ENCODE peak calls at places on chromosomes 4 and X, in ten cellular contexts. K is astrocyte, H is dorsolateral prefrontal cortex, B is mucosa of descending colon, L is omental fat pad, R is GM23338, U is right lobe of liver, M is gastrocnemius medialis, T is Calu3, E is tibial artery. Y is an unnamed sample.

GRCh38 chrX:41705680-41706374 is 17.1 kb downstream of the GPR34 start:
- DNase-seq in K (no peak), H (no peak), B (no peak), L (no peak), R (no peak), U (no peak), M (no peak), T (no peak), E (no peak), Y (no peak)

GRCh38 chr4:176256921-176257320 is 12.1 kb downstream of the ASB5 start:
- DNase-seq in K (peak), H (no peak), B (no peak), L (no peak), R (no peak), U (no peak), M (no peak), T (no peak), E (no peak), Y (no peak)

GRCh38 chr4:42152507-42153504 is at the start of gene BEND4:
- DNase-seq in K (no peak), H (no peak), B (peak), L (no peak), R (peak), U (no peak), M (no peak), T (no peak), E (no peak), Y (no peak)

GRCh38 chr4:82899339-82899738 is 1.2 kb upstream of the THAP9 start:
- DNase-seq in K (no peak), H (no peak), B (no peak), L (no peak), R (no peak), U (no peak), M (no peak), T (no peak), E (no peak), Y (no peak)

GRCh38 chrX:154542723-154543424 is 3.8 kb downstream of the G6PD start:
- DNase-seq in K (no peak), H (no peak), B (no peak), L (no peak), R (no peak), U (peak), M (no peak), T (no peak), E (peak), Y (no peak)

GRCh38 chr4:68297137-68297536 is 51.6 kb upstream of the TMPRSS11B start:
- DNase-seq in K (no peak), H (no peak), B (no peak), L (no peak), R (no peak), U (no peak), M (no peak), T (no peak), E (no peak), Y (no peak)

GRCh38 chrX:41333744-41333993 is 293 bp upstream of the DDX3X start:
- DNase-seq in K (peak), H (no peak), B (no peak), L (peak), R (peak), U (no peak), M (peak), T (no peak), E (no peak), Y (no peak)

GRCh38 chrX:123884809-123885408 is 25.1 kb downstream of the XIAP start:
- DNase-seq in K (peak), H (no peak), B (no peak), L (no peak), R (peak), U (no peak), M (no peak), T (peak), E (no peak), Y (peak)

GRCh38 chr4:4734425-4734824 is 125.0 kb upstream of the MSX1 start:
- DNase-seq in K (no peak), H (no peak), B (no peak), L (no peak), R (no peak), U (no peak), M (no peak), T (no peak), E (no peak), Y (no peak)

GRCh38 chr4:133186210-133186609 is 37.1 kb downstream of the PCDH10 start:
- DNase-seq in K (peak), H (no peak), B (no peak), L (no peak), R (no peak), U (no peak), M (no peak), T (no peak), E (no peak), Y (no peak)

GRCh38 chr4:98026362-98026761 is 116.9 kb downstream of the STPG2 start:
- DNase-seq in K (no peak), H (no peak), B (no peak), L (no peak), R (no peak), U (no peak), M (no peak), T (no peak), E (no peak), Y (no peak)

GRCh38 chrX:105460366-105460765 is 239.9 kb upstream of the TEX13A start:
- DNase-seq in K (peak), H (no peak), B (no peak), L (no peak), R (no peak), U (no peak), M (no peak), T (no peak), E (no peak), Y (peak)

GRCh38 chrX:110316351-110317078 is 1.4 kb downstream of the AMMECR1 start:
- DNase-seq in K (no peak), H (no peak), B (no peak), L (no peak), R (no peak), U (no peak), M (no peak), T (no peak), E (no peak), Y (no peak)

GRCh38 chr4:5976921-5977320 is 41.3 kb downstream of the C4orf50 start:
- DNase-seq in K (no peak), H (no peak), B (no peak), L (no peak), R (no peak), U (no peak), M (no peak), T (no peak), E (peak), Y (no peak)

GRCh38 chrX:134948333-134949241 is 42.2 kb upstream of the SMIM10 start:
- DNase-seq in K (peak), H (no peak), B (no peak), L (no peak), R (no peak), U (no peak), M (no peak), T (peak), E (no peak), Y (peak)

GRCh38 chr4:159547645-159548308 is 444.9 kb downstream of the RAPGEF2 start:
- DNase-seq in K (peak), H (no peak), B (no peak), L (no peak), R (no peak), U (no peak), M (no peak), T (no peak), E (no peak), Y (no peak)

GRCh38 chrX:109839694-109840358 is 106.8 kb upstream of the ACSL4 start:
- DNase-seq in K (peak), H (no peak), B (no peak), L (no peak), R (peak), U (no peak), M (no peak), T (no peak), E (peak), Y (no peak)

GRCh38 chr4:165489786-165490185 is 111.0 kb downstream of the CPE start:
- DNase-seq in K (peak), H (no peak), B (no peak), L (no peak), R (no peak), U (no peak), M (no peak), T (no peak), E (no peak), Y (no peak)

GRCh38 chrX:119194631-119195030 is 41.5 kb upstream of the PGRMC1 start:
- DNase-seq in K (no peak), H (no peak), B (no peak), L (no peak), R (peak), U (no peak), M (no peak), T (no peak), E (no peak), Y (peak)

GRCh38 chr4:16846520-16847117 is 51.8 kb downstream of the LDB2 start:
- DNase-seq in K (no peak), H (no peak), B (no peak), L (no peak), R (peak), U (no peak), M (no peak), T (no peak), E (no peak), Y (no peak)

GRCh38 chr4:13445841-13446790 is 38.0 kb downstream of the RAB28 start:
- DNase-seq in K (no peak), H (no peak), B (no peak), L (no peak), R (peak), U (no peak), M (no peak), T (no peak), E (no peak), Y (no peak)

GRCh38 chr4:166594326-166594946 is 639.9 kb downstream of the SPOCK3 start:
- DNase-seq in K (peak), H (no peak), B (no peak), L (no peak), R (peak), U (no peak), M (no peak), T (peak), E (no peak), Y (peak)

GRCh38 chrX:48938721-48939416 is 18.5 kb downstream of the OTUD5 start:
- DNase-seq in K (no peak), H (no peak), B (peak), L (no peak), R (no peak), U (no peak), M (no peak), T (no peak), E (no peak), Y (no peak)

GRCh38 chrX:103453655-103454054 is 65.6 kb downstream of the RAB40A start:
- DNase-seq in K (peak), H (no peak), B (no peak), L (no peak), R (no peak), U (no peak), M (no peak), T (no peak), E (no peak), Y (peak)

GRCh38 chrX:85544609-85545008 is 165.1 kb upstream of the POF1B start:
- DNase-seq in K (no peak), H (no peak), B (no peak), L (no peak), R (no peak), U (no peak), M (no peak), T (no peak), E (no peak), Y (no peak)

GRCh38 chrX:21955398-21956189 is 15.1 kb downstream of the SMS start:
- DNase-seq in K (no peak), H (no peak), B (no peak), L (no peak), R (no peak), U (no peak), M (no peak), T (no peak), E (no peak), Y (no peak)

GRCh38 chrX:373641-374471 is 12.9 kb downstream of the PPP2R3B start:
- DNase-seq in K (peak), H (no peak), B (no peak), L (no peak), R (peak), U (no peak), M (peak), T (peak), E (no peak), Y (peak)

GRCh38 chr4:59920414-59920813 is 1279.7 kb upstream of the ADGRL3 start:
- DNase-seq in K (no peak), H (no peak), B (no peak), L (no peak), R (peak), U (no peak), M (no peak), T (no peak), E (no peak), Y (no peak)

GRCh38 chrX:48468247-48468671 is 1.8 kb downstream of the SLC38A5 start:
- DNase-seq in K (no peak), H (no peak), B (no peak), L (no peak), R (peak), U (no peak), M (no peak), T (no peak), E (no peak), Y (no peak)

GRCh38 chr4:36771411-36772153 is 473.0 kb upstream of the NWD2 start:
- DNase-seq in K (no peak), H (no peak), B (no peak), L (no peak), R (no peak), U (no peak), M (no peak), T (peak), E (no peak), Y (no peak)

GRCh38 chr4:75511841-75512240 is 2.4 kb downstream of the RCHY1 start:
- DNase-seq in K (no peak), H (no peak), B (no peak), L (no peak), R (peak), U (no peak), M (no peak), T (no peak), E (no peak), Y (no peak)

GRCh38 chr4:82691431-82691830 is 107.2 kb downstream of the SCD5 start:
- DNase-seq in K (no peak), H (no peak), B (no peak), L (no peak), R (no peak), U (no peak), M (no peak), T (no peak), E (no peak), Y (no peak)

GRCh38 chr4:128558896-128559669 is 250.4 kb upstream of the JADE1 start:
- DNase-seq in K (peak), H (no peak), B (no peak), L (no peak), R (no peak), U (no peak), M (no peak), T (no peak), E (no peak), Y (peak)

GRCh38 chr4:152010680-152011079 is 249.9 kb upstream of the GATB start:
- DNase-seq in K (no peak), H (no peak), B (no peak), L (no peak), R (peak), U (no peak), M (no peak), T (no peak), E (no peak), Y (no peak)

GRCh38 chrX:148664171-148664570 is 163.8 kb downstream of the AFF2 start:
- DNase-seq in K (no peak), H (no peak), B (no peak), L (no peak), R (no peak), U (no peak), M (no peak), T (no peak), E (no peak), Y (no peak)

GRCh38 chr4:156347412-156348075 is 393.9 kb upstream of the CTSO start:
- DNase-seq in K (peak), H (no peak), B (no peak), L (no peak), R (peak), U (no peak), M (no peak), T (no peak), E (no peak), Y (peak)

GRCh38 chr4:130306566-130306965 is 1210.6 kb downstream of the C4orf33 start:
- DNase-seq in K (no peak), H (no peak), B (no peak), L (no peak), R (peak), U (no peak), M (no peak), T (no peak), E (no peak), Y (no peak)

GRCh38 chr4:48141048-48141447 is 7.0 kb upstream of the TXK start:
- DNase-seq in K (peak), H (no peak), B (no peak), L (no peak), R (peak), U (no peak), M (no peak), T (no peak), E (no peak), Y (peak)
- TF ChIP-seq CTCF in K (peak), H (peak), B (peak), L (no peak), R (peak), U (peak), M (peak), T (no peak), E (peak), Y (peak)

DNA sequence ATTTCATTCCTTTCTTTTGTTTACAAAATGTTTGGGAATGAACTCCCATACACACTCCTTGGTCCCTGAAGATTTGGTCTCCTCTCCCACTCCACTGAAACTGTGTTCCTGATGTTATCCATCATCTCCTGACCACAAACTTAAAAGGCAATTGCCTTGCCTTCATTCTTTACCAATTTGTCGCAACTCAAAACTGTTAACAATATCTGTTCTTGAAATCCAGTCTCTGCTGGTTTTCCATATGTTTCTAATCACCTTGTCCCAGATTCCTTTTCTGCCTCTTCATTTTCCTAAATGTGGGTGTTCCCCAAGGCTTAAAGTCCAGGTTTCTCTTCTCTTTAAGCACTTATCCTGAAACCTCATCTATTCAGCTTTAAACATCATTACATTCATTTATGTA is 262.3 kb upstream of the TTC29 start:
- DNase-seq in K (peak), H (no peak), B (no peak), L (no peak), R (no peak), U (no peak), M (no peak), T (no peak), E (no peak), Y (no peak)
- TF ChIP-seq CTCF in K (no peak), H (no peak), B (no peak), L (no peak), R (no peak), U (no peak), M (no peak), T (no peak), E (no peak), Y (no peak)

DNA sequence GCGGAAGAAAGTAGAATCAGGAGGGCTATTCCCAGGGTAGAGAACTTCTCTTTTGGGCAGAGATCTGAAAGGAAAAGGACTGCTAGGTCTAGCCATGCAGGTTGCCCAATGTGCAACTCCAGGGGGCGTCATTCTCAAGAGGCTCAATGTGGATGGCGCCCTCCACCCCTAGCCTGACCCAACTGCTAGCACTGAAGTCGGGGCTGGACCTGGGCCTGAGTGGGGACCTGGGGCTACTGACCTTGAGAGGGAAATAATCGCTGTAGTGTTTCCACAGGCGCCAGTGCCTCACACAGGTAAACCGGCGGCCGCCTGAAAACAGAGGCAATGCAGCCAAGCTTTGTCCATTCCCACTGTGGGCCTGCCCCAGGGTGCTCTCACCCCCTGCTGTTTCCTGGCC is 6.1 kb downstream of the AWAT2 start:
- DNase-seq in K (no peak), H (no peak), B (no peak), L (no peak), R (peak), U (no peak), M (no peak), T (no peak), E (no peak), Y (no peak)
- TF ChIP-seq CTCF in K (no peak), H (no peak), B (no peak), L (no peak), R (no peak), U (no peak), M (no peak), T (no peak), E (no peak), Y (no peak)

GRCh38 chrX:138037548-138037947 is 471.6 kb downstream of the ZIC3 start:
- DNase-seq in K (no peak), H (no peak), B (no peak), L (no peak), R (no peak), U (no peak), M (no peak), T (no peak), E (no peak), Y (no peak)

GRCh38 chrX:138031715-138032114 is 465.8 kb downstream of the ZIC3 start:
- DNase-seq in K (no peak), H (no peak), B (no peak), L (no peak), R (no peak), U (no peak), M (no peak), T (no peak), E (no peak), Y (no peak)

GRCh38 chrX:138034136-138034535 is 468.2 kb downstream of the ZIC3 start:
- DNase-seq in K (no peak), H (no peak), B (no peak), L (no peak), R (peak), U (no peak), M (no peak), T (no peak), E (no peak), Y (no peak)
- TF ChIP-seq CTCF in K (no peak), H (no peak), B (no peak), L (no peak), R (peak), U (no peak), M (no peak), T (no peak), E (no peak), Y (no peak)

DNA sequence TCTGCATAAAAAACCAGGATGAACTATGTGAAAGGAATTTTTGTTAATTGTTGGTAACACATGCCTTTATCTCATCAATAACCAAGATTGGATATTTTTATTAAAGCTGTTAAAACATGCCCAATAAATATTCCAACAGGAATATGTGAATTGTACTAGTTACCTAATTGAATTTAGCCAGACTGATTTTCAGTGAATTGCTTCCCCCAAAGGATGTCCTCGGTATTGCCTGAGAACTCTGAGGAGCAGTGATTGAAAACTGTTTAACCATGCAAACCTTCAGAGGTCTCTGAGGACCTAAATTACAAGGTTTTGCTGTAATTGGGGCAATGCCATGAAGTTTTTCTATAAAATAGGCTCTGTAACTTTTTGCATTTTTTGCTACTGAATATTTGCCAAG is 66.6 kb downstream of the BLTP1 start:
- DNase-seq in K (no peak), H (no peak), B (no peak), L (no peak), R (peak), U (no peak), M (no peak), T (no peak), E (no peak), Y (no peak)
- TF ChIP-seq CTCF in K (no peak), H (peak), B (no peak), L (no peak), R (peak), U (peak), M (peak), T (no peak), E (peak), Y (peak)